ENCODE peak calls at places on chromosomes 3 and 15, in nine cellular contexts. One of them, this sample, is unnamed.

GRCh38 chr15:25543156-25543555 is 104.3 kb upstream of the UBE3A start:
- DNase-seq in esophagus squamous epithelium: no peak
- DNase-seq in Daoy: peak; percentile 48
- DNase-seq in activated naive CD8-positive, alpha-beta T cell treated with anti-CD3 and anti-CD28 coated beads for 36 hours: no peak
- DNase-seq in neuronal stem cell: no peak
- DNase-seq in HS-5: no peak
- DNase-seq in activated T-cell treated with anti-CD3 and anti-CD28 coated beads for 24 hours: no peak
- DNase-seq in HS-27A: no peak
- DNase-seq in foreskin fibroblast: peak; percentile 17
- DNase-seq in this sample: no peak

GRCh38 chr3:161137260-161137659 is 32.1 kb upstream of the B3GALNT1 start:
- DNase-seq in foreskin fibroblast: no peak
- DNase-seq in HS-5: no peak
- DNase-seq in activated T-cell treated with anti-CD3 and anti-CD28 coated beads for 24 hours: no peak
- DNase-seq in esophagus squamous epithelium: no peak
- DNase-seq in neuronal stem cell: no peak
- DNase-seq in Daoy: no peak
- DNase-seq in HS-27A: no peak
- DNase-seq in activated naive CD8-positive, alpha-beta T cell treated with anti-CD3 and anti-CD28 coated beads for 36 hours: no peak
- DNase-seq in this sample: no peak

GRCh38 chr3:126104742-126105605 is 21.1 kb upstream of the SLC41A3 start:
- DNase-seq in HS-5: no peak
- DNase-seq in activated naive CD8-positive, alpha-beta T cell treated with anti-CD3 and anti-CD28 coated beads for 36 hours: no peak
- DNase-seq in neuronal stem cell: no peak
- DNase-seq in HS-27A: no peak
- DNase-seq in Daoy: peak; percentile 0
- DNase-seq in esophagus squamous epithelium: no peak
- DNase-seq in activated T-cell treated with anti-CD3 and anti-CD28 coated beads for 24 hours: no peak
- DNase-seq in foreskin fibroblast: no peak
- DNase-seq in this sample: peak; percentile 57

GRCh38 chr15:100468265-100468664 is 60.5 kb downstream of the CERS3 start:
- DNase-seq in HS-27A: no peak
- DNase-seq in Daoy: peak; percentile 5
- DNase-seq in HS-5: no peak
- DNase-seq in activated naive CD8-positive, alpha-beta T cell treated with anti-CD3 and anti-CD28 coated beads for 36 hours: no peak
- DNase-seq in neuronal stem cell: no peak
- DNase-seq in activated T-cell treated with anti-CD3 and anti-CD28 coated beads for 24 hours: no peak
- DNase-seq in foreskin fibroblast: peak; percentile 17
- DNase-seq in esophagus squamous epithelium: no peak
- DNase-seq in this sample: no peak

GRCh38 chr15:49530106-49530505 is 90.5 kb downstream of the FAM227B start:
- DNase-seq in HS-27A: peak; percentile 3
- DNase-seq in activated naive CD8-positive, alpha-beta T cell treated with anti-CD3 and anti-CD28 coated beads for 36 hours: no peak
- DNase-seq in foreskin fibroblast: peak; percentile 24
- DNase-seq in Daoy: no peak
- DNase-seq in HS-5: no peak
- DNase-seq in activated T-cell treated with anti-CD3 and anti-CD28 coated beads for 24 hours: no peak
- DNase-seq in esophagus squamous epithelium: no peak
- DNase-seq in neuronal stem cell: no peak
- DNase-seq in this sample: no peak

GRCh38 chr15:59993950-59994401 is 10.1 kb upstream of the FOXB1 start:
- DNase-seq in activated naive CD8-positive, alpha-beta T cell treated with anti-CD3 and anti-CD28 coated beads for 36 hours: no peak
- DNase-seq in esophagus squamous epithelium: no peak
- DNase-seq in HS-27A: no peak
- DNase-seq in neuronal stem cell: peak; percentile 46
- DNase-seq in Daoy: peak; percentile 54
- DNase-seq in HS-5: no peak
- DNase-seq in foreskin fibroblast: no peak
- DNase-seq in activated T-cell treated with anti-CD3 and anti-CD28 coated beads for 24 hours: no peak
- DNase-seq in this sample: no peak

GRCh38 chr3:49358884-49359225 is 702 bp upstream of the GPX1 start:
- DNase-seq in neuronal stem cell: no peak
- DNase-seq in foreskin fibroblast: no peak
- DNase-seq in HS-27A: no peak
- DNase-seq in esophagus squamous epithelium: no peak
- DNase-seq in HS-5: no peak
- DNase-seq in activated naive CD8-positive, alpha-beta T cell treated with anti-CD3 and anti-CD28 coated beads for 36 hours: no peak
- DNase-seq in Daoy: no peak
- DNase-seq in activated T-cell treated with anti-CD3 and anti-CD28 coated beads for 24 hours: peak; percentile 18
- DNase-seq in this sample: no peak

GRCh38 chr3:112136959-112137693 is 4.1 kb upstream of the GCSAM start:
- DNase-seq in activated T-cell treated with anti-CD3 and anti-CD28 coated beads for 24 hours: no peak
- DNase-seq in esophagus squamous epithelium: no peak
- DNase-seq in foreskin fibroblast: peak; percentile 55
- DNase-seq in activated naive CD8-positive, alpha-beta T cell treated with anti-CD3 and anti-CD28 coated beads for 36 hours: no peak
- DNase-seq in HS-27A: peak; percentile 11
- DNase-seq in HS-5: peak; percentile 10
- DNase-seq in Daoy: peak; percentile 41
- DNase-seq in neuronal stem cell: peak; percentile 75
- DNase-seq in this sample: no peak

GRCh38 chr15:25374143-25374542 is 64.7 kb downstream of the UBE3A start:
- DNase-seq in esophagus squamous epithelium: no peak
- DNase-seq in HS-27A: no peak
- DNase-seq in HS-5: no peak
- DNase-seq in neuronal stem cell: no peak
- DNase-seq in Daoy: no peak
- DNase-seq in activated T-cell treated with anti-CD3 and anti-CD28 coated beads for 24 hours: no peak
- DNase-seq in foreskin fibroblast: no peak
- DNase-seq in activated naive CD8-positive, alpha-beta T cell treated with anti-CD3 and anti-CD28 coated beads for 36 hours: no peak
- DNase-seq in this sample: no peak

GRCh38 chr15:70788114-70789049 is 25.0 kb upstream of the UACA start:
- DNase-seq in Daoy: no peak
- DNase-seq in activated T-cell treated with anti-CD3 and anti-CD28 coated beads for 24 hours: no peak
- DNase-seq in foreskin fibroblast: peak; percentile 86
- DNase-seq in neuronal stem cell: no peak
- DNase-seq in HS-5: peak; percentile 90
- DNase-seq in activated naive CD8-positive, alpha-beta T cell treated with anti-CD3 and anti-CD28 coated beads for 36 hours: no peak
- DNase-seq in HS-27A: no peak
- DNase-seq in esophagus squamous epithelium: no peak
- DNase-seq in this sample: no peak

This sample was measured in natural killer cell treated with Interleukin-12 subunit alpha and Interleukin-12 subunit beta and Interleukin-15 and Interleukin-18, amount 100 ng/mL, for 72 hours.